ENCODE peak calls at places on chromosomes 13 and 19, in ten cellular contexts. W, Q, Z, C, G, H, E, V, A and X are unnamed samples.

GRCh38 chr19:7926021-7926726 is at the start of gene CTXN1:
- DNase-seq in W (peak), Q (peak), Z (peak), C (peak), G (peak), H (no peak), E (no peak), V (peak), A (peak), X (no peak)

GRCh38 chr13:112671359-112671758 is 18.5 kb upstream of the ATP11A start:
- DNase-seq in W (no peak), Q (no peak), Z (no peak), C (no peak), G (no peak), H (no peak), E (no peak), V (no peak), A (no peak), X (peak)

GRCh38 chr19:10246511-10246910 is 5.5 kb upstream of the MRPL4 start:
- DNase-seq in W (no peak), Q (no peak), Z (no peak), C (no peak), G (no peak), H (no peak), E (no peak), V (no peak), A (no peak), X (no peak)

GRCh38 chr13:51502206-51502651 is 49.4 kb upstream of the INTS6 start:
- DNase-seq in W (no peak), Q (peak), Z (no peak), C (no peak), G (no peak), H (no peak), E (no peak), V (no peak), A (no peak), X (no peak)

GRCh38 chr19:6828306-6828697 is 55.8 kb downstream of the VAV1 start:
- DNase-seq in W (peak), Q (no peak), Z (no peak), C (no peak), G (peak), H (no peak), E (no peak), V (no peak), A (peak), X (no peak)

GRCh38 chr19:52188822-52189744 is 769 bp upstream of the PPP2R1A start:
- DNase-seq in W (no peak), Q (no peak), Z (no peak), C (no peak), G (peak), H (no peak), E (no peak), V (peak), A (peak), X (peak)

GRCh38 chr13:23848019-23848418 is 41.2 kb downstream of the MIPEP start:
- DNase-seq in W (no peak), Q (peak), Z (no peak), C (no peak), G (no peak), H (no peak), E (no peak), V (no peak), A (no peak), X (no peak)

GRCh38 chr19:18580311-18580710 is 8.3 kb upstream of the REX1BD start:
- DNase-seq in W (no peak), Q (no peak), Z (no peak), C (no peak), G (no peak), H (no peak), E (no peak), V (no peak), A (no peak), X (no peak)

GRCh38 chr13:42109957-42110356 is 61.5 kb downstream of the DGKH start:
- DNase-seq in W (no peak), Q (no peak), Z (no peak), C (no peak), G (no peak), H (no peak), E (no peak), V (peak), A (no peak), X (no peak)

GRCh38 chr13:74450525-74450845 is 316.3 kb upstream of the KLF12 start:
- DNase-seq in W (peak), Q (no peak), Z (no peak), C (no peak), G (no peak), H (no peak), E (no peak), V (no peak), A (no peak), X (no peak)

GRCh38 chr19:38543807-38544568 is 73.8 kb downstream of the MAP4K1 start:
- DNase-seq in W (peak), Q (peak), Z (peak), C (peak), G (peak), H (peak), E (peak), V (no peak), A (peak), X (no peak)

GRCh38 chr13:112142401-112142930 is 75.5 kb downstream of the SOX1 start:
- DNase-seq in W (no peak), Q (no peak), Z (no peak), C (peak), G (no peak), H (no peak), E (no peak), V (no peak), A (no peak), X (peak)

GRCh38 chr13:34179481-34179880 is 361.5 kb downstream of the RFC3 start:
- DNase-seq in W (no peak), Q (no peak), Z (no peak), C (no peak), G (no peak), H (no peak), E (no peak), V (no peak), A (no peak), X (no peak)

GRCh38 chr13:81104316-81104715 is 763.4 kb upstream of the SPRY2 start:
- DNase-seq in W (no peak), Q (no peak), Z (no peak), C (no peak), G (no peak), H (no peak), E (no peak), V (no peak), A (no peak), X (no peak)

GRCh38 chr19:815079-815774 is 6.5 kb downstream of the PLPPR3 start:
- DNase-seq in W (no peak), Q (no peak), Z (no peak), C (no peak), G (no peak), H (no peak), E (no peak), V (no peak), A (no peak), X (no peak)

GRCh38 chr19:33397536-33398360 is 24.2 kb downstream of the CEBPG start:
- DNase-seq in W (no peak), Q (no peak), Z (peak), C (no peak), G (peak), H (no peak), E (no peak), V (peak), A (no peak), X (no peak)

GRCh38 chr13:51317262-51317661 is 22.2 kb upstream of the SERPINE3 start:
- DNase-seq in W (no peak), Q (peak), Z (no peak), C (no peak), G (no peak), H (no peak), E (no peak), V (no peak), A (peak), X (no peak)

GRCh38 chr19:13637664-13638063 is 126.7 kb upstream of the MRI1 start:
- DNase-seq in W (no peak), Q (peak), Z (no peak), C (no peak), G (no peak), H (no peak), E (no peak), V (no peak), A (no peak), X (no peak)

GRCh38 chr13:76016799-76017198 is 380.7 kb downstream of the LMO7 start:
- DNase-seq in W (no peak), Q (peak), Z (no peak), C (peak), G (no peak), H (peak), E (no peak), V (peak), A (peak), X (no peak)

GRCh38 chr19:21765151-21765550 is 2.2 kb downstream of the ZNF100 start:
- DNase-seq in W (no peak), Q (no peak), Z (no peak), C (no peak), G (no peak), H (no peak), E (no peak), V (no peak), A (no peak), X (no peak)

GRCh38 chr19:3482507-3483225 is 575 bp downstream of the SMIM44 start:
- DNase-seq in W (no peak), Q (no peak), Z (peak), C (peak), G (peak), H (no peak), E (no peak), V (no peak), A (no peak), X (no peak)

GRCh38 chr19:4556574-4557185 is 2.8 kb downstream of the SEMA6B start:
- DNase-seq in W (peak), Q (peak), Z (peak), C (peak), G (no peak), H (no peak), E (no peak), V (peak), A (peak), X (no peak)

GRCh38 chr19:771332-771785 is 20.4 kb downstream of the MISP start:
- DNase-seq in W (peak), Q (peak), Z (peak), C (peak), G (no peak), H (no peak), E (no peak), V (peak), A (peak), X (no peak)

GRCh38 chr13:104310861-104311260 is 1244.6 kb upstream of the SLC10A2 start:
- DNase-seq in W (no peak), Q (no peak), Z (no peak), C (no peak), G (no peak), H (no peak), E (no peak), V (no peak), A (no peak), X (no peak)

GRCh38 chr19:30175987-30176386 is 196.2 kb upstream of the ZNF536 start:
- DNase-seq in W (no peak), Q (no peak), Z (no peak), C (no peak), G (no peak), H (no peak), E (no peak), V (no peak), A (no peak), X (no peak)

GRCh38 chr19:1189419-1189818 is 15.4 kb upstream of the SBNO2 start:
- DNase-seq in W (no peak), Q (no peak), Z (no peak), C (no peak), G (no peak), H (no peak), E (no peak), V (no peak), A (peak), X (no peak)

GRCh38 chr19:48991823-48992570 is 1.1 kb downstream of the GYS1 start:
- DNase-seq in W (peak), Q (peak), Z (peak), C (peak), G (no peak), H (no peak), E (peak), V (no peak), A (peak), X (peak)

GRCh38 chr19:51687791-51688664 is 5.1 kb upstream of the SPACA6 start:
- DNase-seq in W (peak), Q (peak), Z (peak), C (peak), G (peak), H (no peak), E (no peak), V (peak), A (peak), X (peak)